ENCODE peak calls at places on chromosome 11, in six cellular contexts. H is cardiac fibroblast; I is CD8-positive, alpha-beta memory T cell; L is breast epithelium; D is PC-9; X is NCI-H1105. S is an unnamed sample.

GRCh38 chr11:88105952-88106351 is 69.3 kb downstream of the RAB38 start:
- DNase-seq in X (no peak), H (no peak), L (no peak), I (no peak), D (no peak), S (no peak)

GRCh38 chr11:9150944-9151343 is 59.5 kb upstream of the SCUBE2 start:
- DNase-seq in X (no peak), L (no peak), H (peak), D (no peak), I (no peak), S (peak)

GRCh38 chr11:107928767-107929507 is 689 bp downstream of the RAB39A start:
- DNase-seq in H (no peak), D (no peak), L (no peak), I (no peak), X (peak), S (no peak)

GRCh38 chr11:109138200-109138599 is 283.8 kb upstream of the C11orf87 start:
- DNase-seq in H (peak), X (no peak), L (no peak), D (no peak), I (no peak), S (peak)

GRCh38 chr11:33920838-33921613 is 29.1 kb upstream of the LMO2 start:
- DNase-seq in D (no peak), H (no peak), L (no peak), I (no peak), X (no peak), S (no peak)

GRCh38 chr11:14981507-14981906 is 9.4 kb upstream of the CALCA start:
- DNase-seq in H (no peak), D (no peak), L (no peak), X (peak), I (no peak), S (no peak)

GRCh38 chr11:79536155-79536917 is 95.5 kb upstream of the TENM4 start:
- DNase-seq in H (no peak), D (no peak), L (no peak), I (no peak), X (no peak), S (no peak)

GRCh38 chr11:102664001-102664752 is 39.0 kb upstream of the MMP20 start:
- DNase-seq in D (no peak), L (no peak), I (no peak), H (no peak), X (no peak), S (peak)

GRCh38 chr11:9203715-9204311 is 61.3 kb downstream of the DENND5A start:
- DNase-seq in D (no peak), X (no peak), L (no peak), I (no peak), H (no peak), S (no peak)

GRCh38 chr11:46577058-46577457 is 16.8 kb downstream of the AMBRA1 start:
- DNase-seq in I (no peak), L (no peak), H (no peak), D (no peak), X (no peak), S (no peak)

GRCh38 chr11:64164392-64165312 is 1.3 kb downstream of the MACROD1 start:
- DNase-seq in I (no peak), L (no peak), D (peak), X (no peak), H (no peak), S (no peak)

GRCh38 chr11:41486436-41486835 is 27.0 kb upstream of the LRRC4C start:
- DNase-seq in H (no peak), D (no peak), L (no peak), I (no peak), X (no peak), S (no peak)

GRCh38 chr11:67272327-67273259 is 6.3 kb downstream of the GRK2 start:
- DNase-seq in X (no peak), I (no peak), D (no peak), L (peak), H (no peak), S (no peak)

GRCh38 chr11:28690746-28691145 is 582.6 kb downstream of the METTL15 start:
- DNase-seq in D (no peak), X (no peak), L (no peak), H (no peak), I (no peak), S (peak)

GRCh38 chr11:75189075-75189474 is 38.2 kb downstream of the SLCO2B1 start:
- DNase-seq in L (no peak), D (no peak), X (no peak), H (no peak), I (no peak), S (no peak)

GRCh38 chr11:110026823-110027626 is 66.2 kb upstream of the ZC3H12C start:
- DNase-seq in I (no peak), X (no peak), H (no peak), L (no peak), D (no peak), S (no peak)